ENCODE peak calls at places on chromosomes 6 and 20, in six cellular contexts. F is astrocyte, V is fibroblast of lung, M is mammary epithelial cell, U is transverse colon, S is psoas muscle. I is an unnamed sample. For H3K9me3, the result is how much of the 10 kb centered on the place peaks cover.

GRCh38 chr6:11263185-11263817 is 30.8 kb upstream of the NEDD9 start:
- DNase-seq in F (peak), V (peak), M (peak), U (peak), S (peak), I (no peak)

GRCh38 chr6:163179061-163179460 is 235.5 kb upstream of the QKI start:
- DNase-seq in F (no peak), V (no peak), M (no peak), U (no peak), S (no peak), I (no peak)

GRCh38 chr20:36582821-36583220 is 9.4 kb downstream of the TGIF2 start:
- DNase-seq in F (no peak), V (no peak), M (no peak), U (no peak), S (no peak), I (no peak)

GRCh38 chr6:99330159-99330558 is 19.3 kb downstream of the FAXC start:
- DNase-seq in F (peak), V (peak), M (peak), U (peak), S (no peak), I (no peak)

GRCh38 chr20:438581-439469 is 23.5 kb downstream of the TBC1D20 start:
- DNase-seq in F (no peak), V (no peak), M (no peak), U (peak), S (no peak), I (no peak)

GRCh38 chr20:20755227-20755626 is 42.8 kb upstream of the RALGAPA2 start:
- DNase-seq in F (no peak), V (no peak), M (no peak), U (no peak), S (no peak), I (no peak)

GRCh38 chr6:142071981-142072380 is 60.7 kb upstream of the GJE1 start:
- DNase-seq in F (no peak), V (no peak), M (no peak), U (no peak), S (no peak), I (no peak)

GRCh38 chr6:156879235-156879995 is 102.2 kb downstream of the ARID1B start:
- DNase-seq in F (no peak), V (peak), M (no peak), U (no peak), S (no peak), I (no peak)

GRCh38 chr20:56393133-56393472 is 658 bp downstream of the CSTF1 start:
- DNase-seq in F (no peak), V (no peak), M (peak), U (no peak), S (no peak), I (no peak)

GRCh38 chr6:57224769-57225515 is 2.8 kb upstream of the RAB23 start:
- DNase-seq in F (peak), V (peak), M (peak), U (no peak), S (no peak), I (no peak)

GRCh38 chr20:9478801-9479200 is 35.6 kb upstream of the LAMP5 start:
- DNase-seq in F (no peak), V (no peak), M (no peak), U (no peak), S (no peak), I (no peak)

GRCh38 chr6:144012534-144012933 is 4.5 kb upstream of the PLAGL1 start:
- DNase-seq in F (peak), V (no peak), M (peak), U (no peak), S (no peak), I (no peak)

GRCh38 chr6:106037060-106037459 is 49.1 kb upstream of the PRDM1 start:
- DNase-seq in F (peak), V (peak), M (peak), U (no peak), S (no peak), I (no peak)

GRCh38 chr20:21436186-21436585 is 38.9 kb upstream of the NKX2-4 start:
- DNase-seq in F (peak), V (peak), M (peak), U (no peak), S (no peak), I (no peak)

GRCh38 chr20:37319120-37319717 is 26.7 kb upstream of the SRC start:
- DNase-seq in F (peak), V (no peak), M (no peak), U (no peak), S (no peak), I (no peak)

GRCh38 chr6:49552596-49552995 is 2.1 kb downstream of the C6orf141 start:
- DNase-seq in F (no peak), V (no peak), M (no peak), U (no peak), S (no peak), I (no peak)

GRCh38 chr6:106281088-106281487 is 44.5 kb downstream of the ATG5 start:
- DNase-seq in F (peak), V (peak), M (peak), U (no peak), S (no peak), I (no peak)

GRCh38 chr20:16589623-16590022 is 16.4 kb upstream of the KIF16B start:
- DNase-seq in F (no peak), V (no peak), M (no peak), U (no peak), S (no peak), I (no peak)

GRCh38 chr6:32151885-32152311 is at the start of gene PRRT1:
- DNase-seq in F (no peak), V (no peak), M (no peak), U (no peak), S (no peak), I (no peak)

GRCh38 chr20:57398231-57398821 is 7.1 kb downstream of the RBM38 start:
- DNase-seq in F (no peak), V (no peak), M (no peak), U (peak), S (peak), I (peak)

GRCh38 chr6:168000198-168001036 is 2.9 kb downstream of the KIF25 start:
- DNase-seq in F (no peak), V (no peak), M (no peak), U (no peak), S (no peak), I (no peak)

GRCh38 chr6:143867236-143867635 is 3.0 kb downstream of the ZC2HC1B start:
- DNase-seq in F (no peak), V (peak), M (no peak), U (no peak), S (no peak), I (no peak)

GRCh38 chr6:28355743-28356665 is 6.3 kb downstream of the ZKSCAN3 start:
- DNase-seq in F (peak), V (peak), M (peak), U (peak), S (peak), I (peak)

GRCh38 chr6:43481075-43481474 is 3.7 kb downstream of the TJAP1 start:
- DNase-seq in F (no peak), V (no peak), M (peak), U (no peak), S (no peak), I (no peak)

GRCh38 chr20:11274137-11274536 is 600.3 kb upstream of the JAG1 start:
- DNase-seq in F (peak), V (peak), M (peak), U (no peak), S (no peak), I (no peak)

GRCh38 chr6:84417261-84417660 is 189.8 kb upstream of the CEP162 start:
- DNase-seq in F (peak), V (peak), M (no peak), U (no peak), S (no peak), I (no peak)

GRCh38 chr6:66362888-66363287 is 655.9 kb upstream of the EYS start:
- DNase-seq in F (no peak), V (no peak), M (no peak), U (no peak), S (no peak), I (no peak)

GRCh38 chr6:15249371-15250019 is 3.6 kb downstream of the JARID2 start:
- DNase-seq in F (no peak), V (no peak), M (no peak), U (no peak), S (no peak), I (no peak)

GRCh38 chr20:42985628-42986027 is 204.1 kb downstream of the PTPRT start:
- DNase-seq in F (no peak), V (no peak), M (no peak), U (no peak), S (no peak), I (no peak)

GRCh38 chr20:3766381-3766780 is 1.2 kb downstream of the ADISSP start:
- DNase-seq in F (no peak), V (no peak), M (no peak), U (no peak), S (no peak), I (no peak)

GRCh38 chr6:37168809-37169457 is 1.0 kb upstream of the PIM1 start:
- DNase-seq in F (no peak), V (no peak), M (no peak), U (no peak), S (no peak), I (no peak)

GRCh38 chr6:51618563-51618962 is 468.9 kb downstream of the PKHD1 start:
- DNase-seq in F (no peak), V (no peak), M (no peak), U (no peak), S (no peak), I (no peak)

GRCh38 chr20:13856356-13856755 is 71.5 kb downstream of the NDUFAF5 start:
- DNase-seq in F (no peak), V (no peak), M (peak), U (no peak), S (no peak), I (no peak)

GRCh38 chr6:77926198-77926752 is 273.4 kb downstream of the MEI4 start:
- DNase-seq in F (no peak), V (no peak), M (peak), U (no peak), S (no peak), I (no peak)

GRCh38 chr6:158041788-158042187 is 60.1 kb downstream of the SYNJ2 start:
- DNase-seq in F (no peak), V (no peak), M (no peak), U (no peak), S (no peak), I (no peak)

GRCh38 chr6:12233693-12234551 is 56.2 kb upstream of the EDN1 start:
- DNase-seq in F (peak), V (peak), M (peak), U (peak), S (no peak), I (no peak)

GRCh38 chr6:157317129-157317814 is 6.0 kb downstream of the TMEM242 start:
- DNase-seq in F (peak), V (peak), M (peak), U (peak), S (peak), I (peak)

GRCh38 chr6:16758163-16758975 is 2.9 kb downstream of the ATXN1 start:
- DNase-seq in F (peak), V (no peak), M (peak), U (no peak), S (no peak), I (no peak)

GRCh38 chr6:35077713-35078105 is 63.4 kb downstream of the TCP11 start:
- DNase-seq in F (no peak), V (no peak), M (no peak), U (no peak), S (no peak), I (no peak)

GRCh38 chr6:26214826-26215199 is 127.6 kb downstream of the HFE start:
- DNase-seq in F (no peak), V (no peak), M (no peak), U (no peak), S (no peak), I (no peak)
- H3K27ac ChIP-seq in F (no peak), V (no peak), M (peak), U (no peak), S (no peak), I (no peak)

GRCh38 chr6:164266851-164267250 is 852.3 kb downstream of the QKI start:
- DNase-seq in F (no peak), V (no peak), M (no peak), U (no peak), S (no peak), I (no peak)
- H3K9me3 ChIP-seq in F (under half), V (under half), M (under half), U (under half), S (under half), I (under half)

DNA sequence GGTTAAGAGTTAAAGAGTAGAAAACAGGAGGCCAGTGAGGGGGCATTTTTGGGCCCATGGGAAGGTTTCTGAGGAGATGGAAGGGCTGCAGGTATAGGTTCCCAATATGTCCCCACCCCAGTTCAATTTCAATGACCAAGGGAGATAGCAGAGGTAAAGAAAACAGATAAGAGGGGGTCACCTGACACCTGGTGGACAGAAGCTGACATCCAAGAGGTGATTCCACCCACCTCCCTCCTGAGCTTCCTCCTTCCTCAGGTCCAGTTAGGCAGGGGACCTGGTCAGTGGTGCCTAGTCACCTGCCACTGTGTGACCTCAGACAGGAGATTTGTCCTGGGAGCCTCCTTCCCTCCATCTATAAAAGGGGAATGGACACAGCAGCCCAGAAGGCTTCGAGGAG is 29.5 kb upstream of the MAS1L start:
- DNase-seq in F (no peak), V (no peak), M (no peak), U (no peak), S (no peak), I (no peak)
- TF ChIP-seq CTCF in F (no peak), V (no peak), M (no peak), U (no peak), S (no peak), I (no peak)

DNA sequence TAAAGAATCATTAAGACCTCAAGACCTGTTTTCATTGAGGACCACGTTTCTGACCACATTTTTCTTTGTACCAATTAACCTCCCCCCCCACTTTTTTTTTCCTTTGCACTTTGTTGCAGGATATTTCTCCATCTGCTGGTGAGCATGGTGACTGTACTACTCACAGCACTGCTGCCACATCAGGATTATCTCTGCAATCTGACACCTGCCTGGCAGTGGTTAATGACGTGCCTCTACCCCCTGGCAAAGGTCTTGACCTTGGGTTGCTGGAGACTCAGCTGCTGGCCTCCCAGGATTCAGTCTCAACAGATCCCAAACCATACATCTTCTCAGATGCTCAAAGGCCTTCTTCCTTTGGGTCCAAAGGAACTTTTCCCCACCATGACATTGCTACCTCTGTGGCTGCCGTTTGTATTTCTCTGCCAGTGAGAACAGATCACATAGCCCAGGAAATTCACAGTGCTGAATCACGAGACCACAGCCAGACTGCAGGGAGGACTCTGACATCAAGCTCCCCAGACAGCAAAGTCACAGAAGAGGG is 46.6 kb upstream of the EDN3 start:
- DNase-seq in F (no peak), V (no peak), M (no peak), U (peak), S (no peak), I (no peak)
- H3K27ac ChIP-seq in F (no peak), V (no peak), M (no peak), U (no peak), S (no peak), I (no peak)

I was measured in left lung.